ENCODE peak calls at places on chromosome 11, in seven cellular contexts. U, J, D, S, I, Q and N are unnamed samples.

GRCh38 chr11:23021287-23021863 is 161.1 kb upstream of the CCDC179 start:
- DNase-seq in U (peak; percentile 4), I (peak; percentile 15), J (peak; percentile 5), S (no peak), D (no peak), Q (no peak), N (no peak)

GRCh38 chr11:68445531-68446035 is 15.0 kb upstream of the PPP6R3 start:
- DNase-seq in Q (no peak), I (no peak), J (no peak), D (no peak), U (no peak), S (no peak), N (no peak)

GRCh38 chr11:2923446-2924375 is 5.5 kb downstream of the PHLDA2 start:
- DNase-seq in I (no peak), Q (no peak), U (no peak), D (no peak), S (no peak), J (no peak), N (no peak)

GRCh38 chr11:119461250-119461963 is 38.4 kb upstream of the THY1 start:
- DNase-seq in U (no peak), Q (no peak), S (no peak), D (no peak), J (no peak), I (no peak), N (no peak)

GRCh38 chr11:79393362-79394043 is 47.3 kb downstream of the TENM4 start:
- DNase-seq in D (no peak), U (no peak), I (peak; percentile 25), J (no peak), S (no peak), Q (no peak), N (no peak)

GRCh38 chr11:93490996-93491618 is 52.1 kb downstream of the SMCO4 start:
- DNase-seq in J (no peak), U (no peak), I (no peak), D (no peak), S (no peak), Q (no peak), N (no peak)

GRCh38 chr11:90874971-90875370 is 652.1 kb upstream of the CHORDC1 start:
- DNase-seq in D (no peak), U (no peak), S (no peak), Q (no peak), J (no peak), I (peak; percentile 70), N (no peak)

GRCh38 chr11:1994121-1994520 is 3.5 kb downstream of the H19 start:
- DNase-seq in J (no peak), D (no peak), U (no peak), Q (no peak), S (no peak), I (no peak), N (no peak)

GRCh38 chr11:28675183-28675582 is 567.0 kb downstream of the METTL15 start:
- DNase-seq in J (no peak), Q (no peak), D (no peak), I (no peak), U (no peak), S (no peak), N (no peak)

GRCh38 chr11:45333023-45333422 is 46.9 kb upstream of the SYT13 start:
- DNase-seq in S (no peak), I (no peak), Q (peak; percentile 20), U (no peak), J (no peak), D (no peak), N (peak; percentile 16)

GRCh38 chr11:103842795-103843194 is 193.6 kb upstream of the DDI1 start:
- DNase-seq in D (no peak), Q (no peak), J (no peak), I (no peak), U (no peak), S (no peak), N (no peak)

GRCh38 chr11:67373916-67374570 is 645 bp upstream of the CLCF1 start:
- DNase-seq in S (no peak), Q (peak; percentile 20), J (no peak), I (peak; percentile 98), U (peak; percentile 56), D (peak; percentile 83), N (no peak)

GRCh38 chr11:112564228-112564955 is 303.7 kb upstream of the PLET1 start:
- DNase-seq in I (peak; percentile 64), J (no peak), U (no peak), S (no peak), Q (peak; percentile 43), D (no peak), N (no peak)

GRCh38 chr11:63918576-63919171 is 1.7 kb upstream of the RCOR2 start:
- DNase-seq in U (no peak), S (no peak), I (peak; percentile 20), Q (no peak), J (no peak), D (no peak), N (no peak)

GRCh38 chr11:8772571-8772970 is 90.0 kb downstream of the RPL27A start:
- DNase-seq in J (no peak), D (no peak), I (no peak), Q (no peak), U (no peak), S (no peak), N (no peak)

GRCh38 chr11:64659417-64660144 is 63.4 kb downstream of the NRXN2 start:
- DNase-seq in S (no peak), I (peak; percentile 59), D (no peak), J (no peak), U (no peak), Q (no peak), N (no peak)

GRCh38 chr11:119479685-119480275 is 56.8 kb upstream of the THY1 start:
- DNase-seq in U (no peak), S (peak; percentile 56), Q (no peak), J (no peak), I (peak; percentile 43), D (peak; percentile 57), N (peak; percentile 27)

GRCh38 chr11:1926156-1927031 is 6.9 kb downstream of the TNNT3 start:
- DNase-seq in J (no peak), S (no peak), U (no peak), D (no peak), I (no peak), Q (no peak), N (no peak)

GRCh38 chr11:107427569-107428180 is 29.9 kb downstream of the CWF19L2 start:
- DNase-seq in D (no peak), Q (peak; percentile 25), S (no peak), U (no peak), J (no peak), I (peak; percentile 9), N (no peak)

GRCh38 chr11:130675456-130675855 is 227.0 kb downstream of the ADAMTS15 start:
- DNase-seq in Q (no peak), J (no peak), D (no peak), U (no peak), I (peak; percentile 67), S (no peak), N (no peak)

GRCh38 chr11:116725434-116726221 is 47.2 kb downstream of the BUD13 start:
- DNase-seq in U (no peak), J (peak; percentile 53), Q (no peak), D (no peak), I (peak; percentile 14), S (no peak), N (no peak)